ENCODE peak calls at places on chromosome 5, in ten cellular contexts. Y is RWPE2; O is HCT116; G is uterus; W is A673; S is CD4-positive, alpha-beta T cell; A is iPS DF 6.9; Z is tibial nerve; J is AG04450; F is hepatocyte. N is an unnamed sample.

GRCh38 chr5:32419791-32420190 is 24.7 kb downstream of the ZFR start:
- DNase-seq in Y (no peak), O (no peak), G (no peak), W (no peak), S (no peak), A (no peak), Z (no peak), J (no peak), F (no peak), N (no peak)

GRCh38 chr5:38938424-38938823 is 92.6 kb downstream of the OSMR start:
- DNase-seq in Y (no peak), O (no peak), G (no peak), W (no peak), S (no peak), A (no peak), Z (no peak), J (peak), F (no peak), N (no peak)

GRCh38 chr5:117295941-117296340 is 721.3 kb upstream of the SEMA6A start:
- DNase-seq in Y (no peak), O (no peak), G (no peak), W (no peak), S (no peak), A (no peak), Z (no peak), J (no peak), F (no peak), N (no peak)

GRCh38 chr5:132813599-132814440 is 718 bp downstream of the SOWAHA start:
- DNase-seq in Y (no peak), O (no peak), G (no peak), W (peak), S (no peak), A (no peak), Z (no peak), J (no peak), F (peak), N (no peak)

GRCh38 chr5:54703091-54703490 is 185.5 kb downstream of the SNX18 start:
- DNase-seq in Y (no peak), O (no peak), G (peak), W (peak), S (no peak), A (no peak), Z (peak), J (peak), F (no peak), N (no peak)

GRCh38 chr5:21154526-21154925 is 1166.5 kb upstream of the CDH18 start:
- DNase-seq in Y (peak), O (no peak), G (no peak), W (no peak), S (no peak), A (no peak), Z (no peak), J (no peak), F (no peak), N (no peak)

GRCh38 chr5:82595083-82595482 is 316.9 kb upstream of the RPS23 start:
- DNase-seq in Y (no peak), O (no peak), G (no peak), W (no peak), S (no peak), A (no peak), Z (no peak), J (no peak), F (peak), N (no peak)

GRCh38 chr5:959581-960531 is 48.7 kb upstream of the NKD2 start:
- DNase-seq in Y (peak), O (no peak), G (no peak), W (no peak), S (no peak), A (no peak), Z (no peak), J (no peak), F (no peak), N (no peak)

GRCh38 chr5:31531543-31531887 is 378 bp downstream of the DROSHA start:
- DNase-seq in Y (no peak), O (no peak), G (no peak), W (peak), S (no peak), A (no peak), Z (no peak), J (no peak), F (peak), N (no peak)

GRCh38 chr5:2746642-2747041 is 4.8 kb downstream of the IRX2 start:
- DNase-seq in Y (no peak), O (no peak), G (no peak), W (no peak), S (no peak), A (no peak), Z (no peak), J (no peak), F (no peak), N (peak)

GRCh38 chr5:119255571-119256356 is 100.1 kb upstream of the TNFAIP8 start:
- DNase-seq in Y (no peak), O (peak), G (no peak), W (peak), S (no peak), A (peak), Z (no peak), J (no peak), F (peak), N (no peak)

GRCh38 chr5:9776525-9776924 is 146.4 kb upstream of the TAS2R1 start:
- DNase-seq in Y (no peak), O (no peak), G (no peak), W (no peak), S (no peak), A (no peak), Z (no peak), J (no peak), F (no peak), N (no peak)

GRCh38 chr5:132056610-132057497 is 3.6 kb upstream of the IL3 start:
- DNase-seq in Y (peak), O (no peak), G (peak), W (no peak), S (peak), A (no peak), Z (no peak), J (no peak), F (no peak), N (peak)

GRCh38 chr5:149061341-149061740 is 1.5 kb downstream of the SH3TC2 start:
- DNase-seq in Y (no peak), O (no peak), G (no peak), W (no peak), S (no peak), A (no peak), Z (no peak), J (no peak), F (no peak), N (no peak)

GRCh38 chr5:17069995-17070405 is 133.9 kb upstream of the MYO10 start:
- DNase-seq in Y (no peak), O (peak), G (no peak), W (peak), S (no peak), A (no peak), Z (no peak), J (no peak), F (no peak), N (no peak)

GRCh38 chr5:113212244-113212920 is 222.4 kb downstream of the TSSK1B start:
- DNase-seq in Y (no peak), O (no peak), G (no peak), W (peak), S (no peak), A (no peak), Z (no peak), J (no peak), F (peak), N (no peak)

GRCh38 chr5:179802950-179803562 is 3.6 kb downstream of the MGAT4B start:
- DNase-seq in Y (no peak), O (no peak), G (no peak), W (no peak), S (no peak), A (no peak), Z (no peak), J (no peak), F (no peak), N (no peak)

GRCh38 chr5:135829681-135830383 is 4.6 kb upstream of the SLC25A48 start:
- DNase-seq in Y (peak), O (peak), G (no peak), W (peak), S (no peak), A (peak), Z (peak), J (no peak), F (peak), N (peak)

DNA sequence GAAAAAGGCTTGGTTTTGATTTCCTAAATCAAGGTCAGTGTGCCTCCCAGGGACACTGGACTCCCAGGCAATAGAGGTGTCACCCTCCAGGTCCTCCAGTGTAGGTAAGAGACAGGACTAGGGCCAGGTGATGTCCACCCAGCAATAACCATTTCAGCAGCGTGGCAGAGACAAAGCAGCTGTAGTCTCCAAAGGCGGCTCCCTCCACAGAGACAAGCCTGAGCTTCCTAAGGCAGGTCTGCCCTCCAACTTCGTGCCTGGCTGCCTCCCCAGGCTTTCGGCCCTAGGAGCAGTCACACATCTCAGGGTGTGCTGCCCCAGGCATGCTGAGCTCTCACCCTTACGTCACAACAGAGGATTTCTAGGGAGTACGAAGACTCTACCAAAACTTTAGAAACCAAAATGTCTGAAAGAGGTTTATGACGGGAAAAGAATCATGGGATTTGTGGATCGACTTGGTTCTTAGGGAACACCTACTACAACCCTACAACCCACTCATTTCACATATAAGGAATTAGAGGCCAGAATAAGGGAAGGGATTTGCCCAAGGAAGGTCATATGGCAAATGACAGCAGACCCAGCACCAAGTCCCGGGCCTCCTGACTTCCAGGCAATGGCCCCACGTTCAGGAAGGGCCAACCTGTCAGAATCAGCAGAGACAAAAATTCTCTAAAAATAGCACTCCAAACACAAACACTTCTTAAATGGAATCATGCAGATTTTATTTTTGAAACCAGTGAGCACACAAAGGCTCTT is 105.5 kb downstream of the KLHL3 start:
- DNase-seq in Y (no peak), O (no peak), G (no peak), W (no peak), S (no peak), A (no peak), Z (no peak), J (no peak), F (no peak), N (peak)
- H3K27ac ChIP-seq in Y (no peak), O (no peak), G (no peak), W (no peak), S (no peak), A (no peak), Z (no peak), J (no peak), F (no peak), N (no peak)

GRCh38 chr5:80487444-80487828 is 464 bp upstream of the FAM151B start:
- DNase-seq in Y (no peak), O (no peak), G (no peak), W (no peak), S (no peak), A (no peak), Z (no peak), J (no peak), F (no peak), N (no peak)
- H3K27ac ChIP-seq in Y (peak), O (peak), G (peak), W (peak), S (no peak), A (no peak), Z (peak), J (peak), F (peak), N (peak)

GRCh38 chr5:168023190-168023589 is 268.3 kb upstream of the WWC1 start:
- DNase-seq in Y (no peak), O (no peak), G (no peak), W (peak), S (no peak), A (no peak), Z (peak), J (no peak), F (peak), N (no peak)

GRCh38 chr5:168031614-168032013 is 259.8 kb upstream of the WWC1 start:
- DNase-seq in Y (no peak), O (no peak), G (no peak), W (no peak), S (no peak), A (no peak), Z (no peak), J (no peak), F (no peak), N (no peak)

GRCh38 chr5:168022761-168023160 is 268.7 kb upstream of the WWC1 start:
- DNase-seq in Y (no peak), O (no peak), G (no peak), W (no peak), S (no peak), A (no peak), Z (no peak), J (no peak), F (peak), N (no peak)

GRCh38 chr5:168030911-168031310 is 260.5 kb upstream of the WWC1 start:
- DNase-seq in Y (no peak), O (no peak), G (no peak), W (no peak), S (no peak), A (no peak), Z (no peak), J (no peak), F (no peak), N (no peak)

GRCh38 chr5:168027002-168027401 is 264.4 kb upstream of the WWC1 start:
- DNase-seq in Y (no peak), O (no peak), G (no peak), W (no peak), S (no peak), A (no peak), Z (no peak), J (no peak), F (no peak), N (no peak)
- H3K27ac ChIP-seq in Y (no peak), O (no peak), G (no peak), W (no peak), S (no peak), A (no peak), Z (no peak), J (no peak), F (no peak), N (no peak)

DNA sequence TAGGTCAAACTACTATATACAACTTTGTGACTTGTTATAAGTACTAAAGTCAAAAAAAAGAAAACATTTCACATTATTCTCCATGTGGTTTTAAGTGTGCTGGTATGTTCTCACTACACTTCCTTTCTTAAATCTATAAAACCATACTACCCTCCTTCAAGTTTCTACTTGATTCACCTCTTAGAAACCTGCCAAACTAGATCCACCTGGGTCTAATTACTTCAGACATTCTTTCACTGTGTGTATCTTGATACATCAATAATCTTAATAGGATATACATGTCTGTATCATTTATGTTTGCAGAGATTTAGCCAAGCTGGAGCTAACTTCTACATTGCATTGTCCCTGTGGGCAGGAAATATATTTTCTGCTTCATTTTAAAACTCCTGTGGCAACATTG is 1012.6 kb downstream of the EFNA5 start:
- DNase-seq in Y (no peak), O (no peak), G (no peak), W (no peak), S (no peak), A (no peak), Z (no peak), J (no peak), F (no peak), N (no peak)
- H3K27ac ChIP-seq in Y (no peak), O (no peak), G (no peak), W (no peak), S (no peak), A (no peak), Z (no peak), J (no peak), F (no peak), N (no peak)

GRCh38 chr5:157542282-157542966 is 33.2 kb downstream of the ADAM19 start:
- DNase-seq in Y (no peak), O (no peak), G (peak), W (no peak), S (no peak), A (no peak), Z (no peak), J (no peak), F (no peak), N (no peak)

GRCh38 chr5:157544623-157544989 is 31.0 kb downstream of the ADAM19 start:
- DNase-seq in Y (no peak), O (no peak), G (no peak), W (no peak), S (no peak), A (no peak), Z (no peak), J (no peak), F (no peak), N (no peak)

GRCh38 chr5:157545911-157546310 is 29.7 kb downstream of the ADAM19 start:
- DNase-seq in Y (no peak), O (no peak), G (no peak), W (no peak), S (no peak), A (no peak), Z (no peak), J (no peak), F (no peak), N (no peak)

GRCh38 chr5:157541452-157542118 is 34.0 kb downstream of the ADAM19 start:
- DNase-seq in Y (no peak), O (no peak), G (no peak), W (no peak), S (no peak), A (no peak), Z (no peak), J (no peak), F (no peak), N (no peak)

GRCh38 chr5:157543825-157544622 is 31.6 kb downstream of the ADAM19 start:
- DNase-seq in Y (no peak), O (no peak), G (peak), W (no peak), S (no peak), A (no peak), Z (no peak), J (peak), F (no peak), N (no peak)
- H3K27ac ChIP-seq in Y (no peak), O (no peak), G (peak), W (no peak), S (peak), A (no peak), Z (peak), J (peak), F (no peak), N (no peak)

DNA sequence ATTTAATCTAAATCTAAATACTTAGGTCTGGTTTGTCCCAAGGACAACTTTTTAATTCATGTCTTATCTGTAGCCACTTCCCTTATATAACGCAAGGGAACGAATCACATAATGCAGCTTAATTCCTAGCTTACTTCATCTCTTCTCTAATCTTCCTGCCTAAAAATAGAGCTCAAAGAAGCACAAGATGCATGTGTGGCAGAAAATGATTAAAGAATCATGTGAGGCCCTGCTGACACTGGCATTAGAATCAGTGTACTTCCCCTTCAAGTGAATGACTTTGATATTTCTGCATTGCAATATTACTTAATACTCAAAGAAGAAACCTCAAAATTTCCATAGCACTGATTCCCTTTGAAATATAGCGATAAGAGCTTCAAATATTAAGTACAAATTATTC is 317.9 kb upstream of the FTMT start:
- DNase-seq in Y (no peak), O (no peak), G (no peak), W (no peak), S (no peak), A (no peak), Z (no peak), J (no peak), F (no peak), N (no peak)
- H3K27ac ChIP-seq in Y (no peak), O (no peak), G (no peak), W (no peak), S (no peak), A (no peak), Z (no peak), J (no peak), F (no peak), N (no peak)

N was measured in lung.